ENCODE peak calls at places on chromosomes 2 and 18, in nine cellular contexts. One of them, this sample, is unnamed. For H3K4me1, the result is how much of the 10 kb centered on the place peaks cover.

GRCh38 chr2:120219291-120219690 is 3.9 kb downstream of the TMEM185B start:
- DNase-seq in IMR-90: no peak
- DNase-seq in PC-9: no peak
- DNase-seq in gastrocnemius medialis: no peak
- DNase-seq in HCT116: no peak
- DNase-seq in fibroblast of lung: no peak
- DNase-seq in ovary: no peak
- DNase-seq in uterus: no peak
- DNase-seq in OCI-LY7: no peak
- DNase-seq in this sample: peak

GRCh38 chr2:11941201-11942041 is 195.0 kb downstream of the LPIN1 start:
- DNase-seq in IMR-90: no peak
- DNase-seq in PC-9: no peak
- DNase-seq in gastrocnemius medialis: no peak
- DNase-seq in HCT116: no peak
- DNase-seq in fibroblast of lung: no peak
- DNase-seq in ovary: no peak
- DNase-seq in uterus: no peak
- DNase-seq in OCI-LY7: no peak
- DNase-seq in this sample: no peak

GRCh38 chr18:41357708-41358107 is 597.3 kb upstream of the PIK3C3 start:
- DNase-seq in IMR-90: no peak
- DNase-seq in PC-9: no peak
- DNase-seq in gastrocnemius medialis: no peak
- DNase-seq in HCT116: no peak
- DNase-seq in fibroblast of lung: no peak
- DNase-seq in ovary: no peak
- DNase-seq in uterus: no peak
- DNase-seq in OCI-LY7: no peak
- DNase-seq in this sample: no peak

GRCh38 chr18:57466307-57466706 is 31.1 kb downstream of the ONECUT2 start:
- DNase-seq in IMR-90: no peak
- DNase-seq in PC-9: no peak
- DNase-seq in gastrocnemius medialis: no peak
- DNase-seq in HCT116: no peak
- DNase-seq in fibroblast of lung: no peak
- DNase-seq in ovary: no peak
- DNase-seq in uterus: no peak
- DNase-seq in OCI-LY7: no peak
- DNase-seq in this sample: no peak

GRCh38 chr2:232937278-232937906 is 67.3 kb downstream of the SNORC start:
- DNase-seq in IMR-90: peak
- DNase-seq in PC-9: peak
- DNase-seq in gastrocnemius medialis: no peak
- DNase-seq in HCT116: no peak
- DNase-seq in fibroblast of lung: peak
- DNase-seq in ovary: no peak
- DNase-seq in uterus: no peak
- DNase-seq in OCI-LY7: no peak
- DNase-seq in this sample: no peak

GRCh38 chr2:85911836-85912692 is 23.3 kb upstream of the ST3GAL5 start:
- DNase-seq in IMR-90: peak
- DNase-seq in PC-9: no peak
- DNase-seq in gastrocnemius medialis: peak
- DNase-seq in HCT116: no peak
- DNase-seq in fibroblast of lung: peak
- DNase-seq in ovary: no peak
- DNase-seq in uterus: no peak
- DNase-seq in OCI-LY7: no peak
- DNase-seq in this sample: no peak

GRCh38 chr2:65479528-65479927 is 47.1 kb upstream of the SPRED2 start:
- DNase-seq in IMR-90: no peak
- DNase-seq in PC-9: no peak
- DNase-seq in gastrocnemius medialis: no peak
- DNase-seq in HCT116: no peak
- DNase-seq in fibroblast of lung: no peak
- DNase-seq in ovary: no peak
- DNase-seq in uterus: no peak
- DNase-seq in OCI-LY7: no peak
- DNase-seq in this sample: no peak

GRCh38 chr2:156589381-156590079 is 153.4 kb downstream of the GPD2 start:
- DNase-seq in IMR-90: peak
- DNase-seq in PC-9: no peak
- DNase-seq in gastrocnemius medialis: no peak
- DNase-seq in HCT116: peak
- DNase-seq in fibroblast of lung: peak
- DNase-seq in ovary: peak
- DNase-seq in uterus: peak
- DNase-seq in OCI-LY7: peak
- DNase-seq in this sample: no peak

GRCh38 chr2:205748660-205749059 is 66.4 kb downstream of the NRP2 start:
- DNase-seq in IMR-90: peak
- DNase-seq in PC-9: peak
- DNase-seq in gastrocnemius medialis: no peak
- DNase-seq in HCT116: no peak
- DNase-seq in fibroblast of lung: no peak
- DNase-seq in ovary: no peak
- DNase-seq in uterus: no peak
- DNase-seq in OCI-LY7: no peak
- DNase-seq in this sample: peak

GRCh38 chr2:232632904-232633412 is 446 bp upstream of the EFHD1 start:
- DNase-seq in IMR-90: no peak
- DNase-seq in PC-9: no peak
- DNase-seq in gastrocnemius medialis: peak
- DNase-seq in HCT116: no peak
- DNase-seq in fibroblast of lung: peak
- DNase-seq in ovary: peak
- DNase-seq in uterus: peak
- DNase-seq in OCI-LY7: no peak
- DNase-seq in this sample: peak

GRCh38 chr2:8611712-8612111 is 70.1 kb upstream of the ID2 start:
- DNase-seq in IMR-90: no peak
- DNase-seq in PC-9: no peak
- DNase-seq in gastrocnemius medialis: no peak
- DNase-seq in HCT116: no peak
- DNase-seq in fibroblast of lung: no peak
- DNase-seq in ovary: no peak
- DNase-seq in uterus: no peak
- DNase-seq in OCI-LY7: no peak
- DNase-seq in this sample: no peak

GRCh38 chr2:230906471-230907230 is 18.4 kb downstream of the GPR55 start:
- DNase-seq in IMR-90: no peak
- DNase-seq in PC-9: no peak
- DNase-seq in gastrocnemius medialis: no peak
- DNase-seq in HCT116: no peak
- DNase-seq in fibroblast of lung: no peak
- DNase-seq in ovary: no peak
- DNase-seq in uterus: no peak
- DNase-seq in OCI-LY7: no peak
- DNase-seq in this sample: peak

GRCh38 chr18:22790545-22791415 is 142.3 kb upstream of the RBBP8 start:
- DNase-seq in IMR-90: no peak
- DNase-seq in PC-9: no peak
- DNase-seq in gastrocnemius medialis: no peak
- DNase-seq in HCT116: no peak
- DNase-seq in fibroblast of lung: no peak
- DNase-seq in ovary: no peak
- DNase-seq in uterus: no peak
- DNase-seq in OCI-LY7: peak
- DNase-seq in this sample: no peak

GRCh38 chr2:65675350-65675749 is 243.0 kb upstream of the SPRED2 start:
- DNase-seq in IMR-90: no peak
- DNase-seq in PC-9: no peak
- DNase-seq in gastrocnemius medialis: no peak
- DNase-seq in HCT116: no peak
- DNase-seq in fibroblast of lung: peak
- DNase-seq in ovary: no peak
- DNase-seq in uterus: no peak
- DNase-seq in OCI-LY7: no peak
- DNase-seq in this sample: no peak

GRCh38 chr18:25456284-25456683 is 104.3 kb upstream of the ZNF521 start:
- DNase-seq in IMR-90: no peak
- DNase-seq in PC-9: no peak
- DNase-seq in gastrocnemius medialis: no peak
- DNase-seq in HCT116: no peak
- DNase-seq in fibroblast of lung: no peak
- DNase-seq in ovary: no peak
- DNase-seq in uterus: no peak
- DNase-seq in OCI-LY7: no peak
- DNase-seq in this sample: no peak

GRCh38 chr2:68363731-68364130 is 1.4 kb upstream of the PLEK start:
- DNase-seq in IMR-90: no peak
- DNase-seq in PC-9: no peak
- DNase-seq in gastrocnemius medialis: no peak
- DNase-seq in HCT116: no peak
- DNase-seq in fibroblast of lung: no peak
- DNase-seq in ovary: no peak
- DNase-seq in uterus: no peak
- DNase-seq in OCI-LY7: no peak
- DNase-seq in this sample: no peak

GRCh38 chr18:811192-812122 is 585 bp downstream of the YES1 start:
- DNase-seq in IMR-90: peak
- DNase-seq in PC-9: no peak
- DNase-seq in gastrocnemius medialis: peak
- DNase-seq in HCT116: no peak
- DNase-seq in fibroblast of lung: peak
- DNase-seq in ovary: peak
- DNase-seq in uterus: peak
- DNase-seq in OCI-LY7: no peak
- DNase-seq in this sample: peak

GRCh38 chr2:100193334-100193733 is 50.9 kb upstream of the AFF3 start:
- DNase-seq in IMR-90: no peak
- DNase-seq in PC-9: no peak
- DNase-seq in gastrocnemius medialis: no peak
- DNase-seq in HCT116: no peak
- DNase-seq in fibroblast of lung: no peak
- DNase-seq in ovary: no peak
- DNase-seq in uterus: no peak
- DNase-seq in OCI-LY7: no peak
- DNase-seq in this sample: no peak

GRCh38 chr2:95346236-95346737 is 49.1 kb downstream of the KCNIP3 start:
- DNase-seq in IMR-90: peak
- DNase-seq in PC-9: peak
- DNase-seq in gastrocnemius medialis: peak
- DNase-seq in HCT116: no peak
- DNase-seq in fibroblast of lung: peak
- DNase-seq in ovary: peak
- DNase-seq in uterus: peak
- DNase-seq in OCI-LY7: no peak
- DNase-seq in this sample: no peak
- H3K4me3 ChIP-seq in IMR-90: peak
- H3K4me3 ChIP-seq in PC-9: peak
- H3K4me3 ChIP-seq in gastrocnemius medialis: peak
- H3K4me3 ChIP-seq in HCT116: peak
- H3K4me3 ChIP-seq in fibroblast of lung: peak
- H3K4me3 ChIP-seq in ovary: peak
- H3K4me3 ChIP-seq in uterus: peak
- H3K4me3 ChIP-seq in OCI-LY7: no peak
- H3K4me3 ChIP-seq in this sample: peak

DNA sequence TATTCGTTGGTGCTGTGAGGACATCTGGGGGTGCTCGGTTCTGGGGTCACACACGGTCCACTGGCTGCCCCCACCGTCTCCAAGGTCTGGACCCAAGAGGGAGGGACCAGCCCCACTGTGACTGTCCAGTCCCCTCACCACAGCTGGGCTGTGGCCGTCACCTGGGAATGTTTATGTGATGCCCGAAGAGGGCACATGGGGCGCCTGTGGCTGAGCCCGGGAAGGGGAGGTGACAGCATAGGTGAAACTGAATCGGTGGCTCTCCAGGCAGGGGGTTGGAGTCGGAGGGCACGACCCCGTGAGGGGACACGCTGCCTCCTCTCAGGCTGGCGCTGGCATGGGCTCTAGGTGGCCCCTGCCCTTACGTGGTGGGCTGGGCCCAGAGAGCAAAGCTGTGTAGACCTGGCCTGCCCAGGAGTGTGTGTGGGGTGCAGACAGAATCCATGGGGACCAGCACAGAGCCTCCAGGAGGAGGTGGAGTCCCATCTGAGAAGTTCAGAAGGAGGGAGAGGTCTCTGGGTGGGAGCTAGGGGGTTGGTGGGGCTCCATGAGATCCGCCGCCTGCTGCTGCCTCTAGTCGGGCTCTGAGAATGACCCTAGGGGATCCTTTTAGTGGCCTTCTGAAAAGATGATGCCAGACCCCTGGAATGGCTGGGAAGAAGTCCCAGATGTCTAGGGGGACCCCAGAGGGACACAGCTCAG is 1.8 kb downstream of the BOK start:
- DNase-seq in IMR-90: no peak
- DNase-seq in PC-9: peak
- DNase-seq in gastrocnemius medialis: no peak
- DNase-seq in HCT116: no peak
- DNase-seq in fibroblast of lung: no peak
- DNase-seq in ovary: no peak
- DNase-seq in uterus: no peak
- DNase-seq in OCI-LY7: no peak
- DNase-seq in this sample: peak
- H3K4me1 ChIP-seq in IMR-90: under half
- H3K4me1 ChIP-seq in PC-9: under half
- H3K4me1 ChIP-seq in gastrocnemius medialis: under half
- H3K4me1 ChIP-seq in HCT116: under half
- H3K4me1 ChIP-seq in fibroblast of lung: under half
- H3K4me1 ChIP-seq in ovary: under half
- H3K4me1 ChIP-seq in uterus: under half
- H3K4me1 ChIP-seq in OCI-LY7: under half
- H3K4me1 ChIP-seq in this sample: under half

DNA sequence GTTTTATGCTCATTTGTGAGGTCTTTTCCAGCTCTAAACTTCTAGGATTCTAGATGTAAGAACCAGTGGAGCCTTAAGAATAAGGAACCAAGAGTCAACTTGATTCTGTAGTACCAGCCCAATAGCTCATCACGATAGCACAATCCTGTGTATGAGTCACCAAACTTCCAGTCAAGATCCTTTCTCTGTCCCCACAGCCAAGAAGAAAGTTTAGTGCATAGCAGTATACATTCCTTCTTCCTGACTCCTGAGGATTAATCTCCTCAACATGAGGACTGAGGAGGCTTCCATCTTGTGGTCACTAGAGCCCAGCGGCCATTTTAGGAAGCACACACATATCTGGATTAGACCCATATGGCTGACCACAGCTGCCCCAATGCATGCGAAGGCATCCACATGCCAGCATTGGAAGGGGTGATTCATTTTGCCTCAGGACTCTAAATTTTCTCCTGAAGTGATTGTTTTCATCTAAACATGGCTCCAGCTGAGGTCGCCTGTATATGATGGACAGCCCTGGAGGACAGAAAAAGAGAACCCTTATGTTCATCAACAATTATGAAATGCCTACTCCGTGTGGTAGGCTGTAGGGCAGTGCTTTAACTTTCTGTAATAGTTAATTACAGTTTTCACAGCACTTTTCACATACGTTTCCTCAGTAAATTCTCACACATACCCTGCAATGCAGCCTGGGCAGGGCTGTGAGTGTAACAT is 53.5 kb downstream of the RASGRP3 start:
- DNase-seq in IMR-90: peak
- DNase-seq in PC-9: peak
- DNase-seq in gastrocnemius medialis: no peak
- DNase-seq in HCT116: no peak
- DNase-seq in fibroblast of lung: peak
- DNase-seq in ovary: no peak
- DNase-seq in uterus: no peak
- DNase-seq in OCI-LY7: peak
- DNase-seq in this sample: no peak
- H3K4me3 ChIP-seq in IMR-90: no peak
- H3K4me3 ChIP-seq in PC-9: no peak
- H3K4me3 ChIP-seq in gastrocnemius medialis: no peak
- H3K4me3 ChIP-seq in HCT116: no peak
- H3K4me3 ChIP-seq in fibroblast of lung: no peak
- H3K4me3 ChIP-seq in ovary: no peak
- H3K4me3 ChIP-seq in uterus: no peak
- H3K4me3 ChIP-seq in OCI-LY7: no peak
- H3K4me3 ChIP-seq in this sample: no peak

GRCh38 chr2:55009277-55010055 is 40.8 kb downstream of the RTN4 start:
- DNase-seq in IMR-90: no peak
- DNase-seq in PC-9: no peak
- DNase-seq in gastrocnemius medialis: no peak
- DNase-seq in HCT116: no peak
- DNase-seq in fibroblast of lung: no peak
- DNase-seq in ovary: no peak
- DNase-seq in uterus: no peak
- DNase-seq in OCI-LY7: no peak
- DNase-seq in this sample: no peak
- H3K4me1 ChIP-seq in IMR-90: under half
- H3K4me1 ChIP-seq in PC-9: half or more
- H3K4me1 ChIP-seq in gastrocnemius medialis: half or more
- H3K4me1 ChIP-seq in HCT116: under half
- H3K4me1 ChIP-seq in fibroblast of lung: under half
- H3K4me1 ChIP-seq in ovary: under half
- H3K4me1 ChIP-seq in uterus: under half
- H3K4me1 ChIP-seq in OCI-LY7: under half
- H3K4me1 ChIP-seq in this sample: under half